ENCODE peak calls at places on chromosomes 1 and 21, in ten cellular contexts. Z is fibroblast of pulmonary artery, J is AG09319, P is AG04450, F is fibroblast of mammary gland, U is heart left ventricle, Y is HL-60, H is right atrium auricular region, M is adrenal gland, B is astrocyte. K is an unnamed sample.

GRCh38 chr1:2056955-2057590 is 6.9 kb downstream of the PRKCZ start:
- DNase-seq in J (no peak), B (no peak), F (no peak), Y (no peak), Z (no peak), H (no peak), P (no peak), U (no peak), M (no peak), K (no peak)

GRCh38 chr1:32695098-32695904 is 7.3 kb downstream of the SYNC start:
- DNase-seq in Y (peak), J (peak), M (no peak), P (no peak), H (peak), Z (peak), B (peak), F (peak), U (peak), K (peak)

GRCh38 chr1:18505666-18506065 is 24.9 kb downstream of the KLHDC7A start:
- DNase-seq in Z (no peak), F (no peak), Y (no peak), J (no peak), B (no peak), U (no peak), H (no peak), M (no peak), P (no peak), K (no peak)

GRCh38 chr21:43925096-43925481 is 60.1 kb downstream of the AGPAT3 start:
- DNase-seq in H (no peak), P (no peak), U (no peak), J (no peak), M (no peak), Z (no peak), B (no peak), F (no peak), Y (no peak), K (no peak)

GRCh38 chr1:94807742-94808491 is 12.2 kb upstream of the SLC44A3 start:
- DNase-seq in Y (peak), J (no peak), U (no peak), Z (no peak), M (peak), F (no peak), B (no peak), H (no peak), P (no peak), K (no peak)

GRCh38 chr1:1021010-1021845 is 1.3 kb downstream of the AGRN start:
- DNase-seq in F (peak), H (no peak), Y (no peak), J (no peak), M (no peak), Z (peak), U (peak), B (peak), P (peak), K (peak)

GRCh38 chr1:119797137-119797536 is 14.1 kb downstream of the REG4 start:
- DNase-seq in H (no peak), J (no peak), P (no peak), F (no peak), Y (no peak), Z (no peak), U (no peak), B (no peak), M (no peak), K (no peak)

GRCh38 chr1:67609942-67610341 is 75.1 kb upstream of the GADD45A start:
- DNase-seq in B (no peak), U (no peak), Y (no peak), Z (no peak), F (no peak), M (no peak), P (no peak), J (no peak), H (no peak), K (no peak)

GRCh38 chr1:40802078-40803075 is 18.8 kb downstream of the KCNQ4 start:
- DNase-seq in Z (peak), Y (peak), P (peak), U (peak), H (peak), J (peak), F (peak), M (peak), B (peak), K (peak)

GRCh38 chr1:226820935-226821718 is 49.3 kb upstream of the PSEN2 start:
- DNase-seq in H (peak), M (peak), F (peak), Z (peak), J (peak), B (peak), P (peak), U (peak), Y (no peak), K (peak)

GRCh38 chr1:103948526-103948925 is 198.8 kb downstream of the AMY1C start:
- DNase-seq in F (peak), P (no peak), Z (peak), Y (no peak), M (no peak), H (no peak), U (no peak), B (no peak), J (no peak), K (no peak)
- TF ChIP-seq CTCF in F (no peak), P (peak), Z (no peak), Y (no peak), M (peak), H (no peak), U (no peak), B (peak), J (no peak), K (no peak)

DNA sequence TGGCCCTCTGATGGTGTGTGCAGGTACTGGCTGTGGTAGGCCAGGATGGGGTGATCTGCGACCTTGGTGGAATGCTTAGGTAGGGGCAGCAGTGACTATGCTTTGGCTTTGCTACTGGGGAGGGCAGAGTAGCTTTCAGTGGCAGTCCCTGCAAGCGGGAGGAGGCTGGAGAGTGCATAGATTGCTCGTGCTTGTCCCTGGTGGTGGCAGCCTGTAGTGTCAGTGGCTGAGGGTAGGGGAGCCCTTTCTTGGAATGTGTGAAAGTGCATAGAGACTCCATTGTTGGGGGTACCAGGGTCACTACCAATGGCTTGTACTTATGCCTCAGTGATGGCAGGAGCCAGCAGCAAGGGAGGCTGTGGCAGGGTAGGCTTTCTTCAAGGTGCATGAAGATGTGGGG is 582.6 kb downstream of the MRPL39 start:
- DNase-seq in Y (no peak), Z (no peak), F (no peak), B (no peak), M (no peak), H (no peak), J (no peak), U (no peak), P (no peak), K (no peak)
- TF ChIP-seq CTCF in Y (no peak), Z (no peak), F (no peak), B (no peak), M (no peak), H (no peak), J (no peak), U (no peak), P (no peak), K (no peak)

GRCh38 chr1:160168609-160169369 is 17.4 kb downstream of the ATP1A4 start:
- DNase-seq in B (peak), U (no peak), P (no peak), M (no peak), H (no peak), Z (no peak), F (peak), Y (no peak), J (no peak), K (peak)
- TF ChIP-seq CTCF in B (no peak), U (no peak), P (no peak), M (no peak), H (no peak), Z (no peak), F (no peak), Y (no peak), J (no peak), K (no peak)

GRCh38 chr1:100750002-100750885 is 30.7 kb downstream of the VCAM1 start:
- DNase-seq in Y (no peak), B (no peak), M (no peak), H (no peak), Z (no peak), J (no peak), U (no peak), P (no peak), F (no peak), K (no peak)
- TF ChIP-seq CTCF in Y (no peak), B (no peak), M (no peak), H (no peak), Z (no peak), J (no peak), U (no peak), P (no peak), F (no peak), K (no peak)

GRCh38 chr1:63622847-63623566 is 29.8 kb downstream of the PGM1 start:
- DNase-seq in M (no peak), Y (no peak), Z (no peak), J (no peak), F (no peak), B (no peak), P (no peak), H (no peak), U (no peak), K (no peak)

GRCh38 chr1:63626222-63626621 is 33.0 kb downstream of the PGM1 start:
- DNase-seq in Z (peak), J (no peak), H (no peak), F (peak), Y (no peak), B (no peak), M (no peak), P (no peak), U (no peak), K (no peak)

GRCh38 chr1:63621698-63622097 is 28.5 kb downstream of the PGM1 start:
- DNase-seq in Y (no peak), F (peak), P (no peak), B (peak), J (no peak), M (no peak), H (no peak), Z (peak), U (peak), K (peak)

GRCh38 chr1:63624911-63625310 is 31.7 kb downstream of the PGM1 start:
- DNase-seq in Z (peak), F (no peak), P (no peak), J (no peak), H (no peak), U (no peak), Y (no peak), B (peak), M (no peak), K (peak)

GRCh38 chr1:63623952-63624351 is 30.7 kb downstream of the PGM1 start:
- DNase-seq in P (no peak), F (no peak), Z (no peak), J (no peak), H (no peak), M (no peak), U (no peak), B (no peak), Y (no peak), K (no peak)
- TF ChIP-seq CTCF in P (no peak), F (no peak), Z (no peak), J (no peak), H (no peak), M (no peak), U (no peak), B (no peak), Y (no peak), K (no peak)

DNA sequence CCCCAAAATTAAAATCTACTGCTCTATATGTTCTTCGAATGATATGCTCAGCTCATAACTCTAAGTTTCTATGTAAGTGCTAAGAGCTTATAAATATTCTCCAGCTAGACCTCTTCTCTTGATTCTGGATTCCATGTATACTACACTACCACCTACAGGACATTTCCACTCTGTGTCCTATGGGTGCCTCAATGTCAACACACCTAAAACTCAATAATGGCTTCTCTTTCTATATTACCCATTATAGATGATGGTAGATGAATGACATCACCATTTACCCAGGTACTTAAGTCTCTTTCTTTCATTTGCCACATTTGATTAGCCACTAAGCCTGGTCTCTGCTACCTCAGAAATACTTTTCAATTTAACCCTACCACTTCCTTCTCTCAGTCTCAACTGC is 41.3 kb downstream of the TBX19 start:
- DNase-seq in H (no peak), Y (peak), B (no peak), U (no peak), P (no peak), F (peak), Z (peak), J (no peak), M (no peak), K (peak)
- TF ChIP-seq CTCF in H (peak), Y (no peak), B (peak), U (peak), P (peak), F (peak), Z (peak), J (peak), M (no peak), K (peak)

DNA sequence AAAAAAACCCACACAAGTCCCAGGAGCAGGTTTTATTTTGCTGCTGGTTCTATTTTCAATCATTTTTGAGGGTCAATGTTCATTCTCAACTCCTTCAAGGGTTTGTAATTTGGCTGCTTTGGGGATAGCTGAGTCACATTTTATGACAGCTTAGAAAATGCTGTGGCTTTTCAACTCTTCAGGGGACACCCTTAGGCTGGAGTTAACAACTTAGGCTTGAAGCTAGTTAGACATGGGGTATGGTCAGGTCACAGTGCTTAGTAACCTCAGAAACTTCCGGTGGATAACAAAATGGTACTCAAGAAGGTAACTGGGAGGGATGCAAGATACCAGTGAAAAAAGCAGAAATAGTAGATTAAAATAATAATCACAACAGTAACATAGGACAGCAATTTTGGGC is 308.8 kb downstream of the HHIPL2 start:
- DNase-seq in H (no peak), F (no peak), J (no peak), Z (no peak), B (no peak), U (no peak), M (no peak), Y (no peak), P (no peak), K (no peak)
- TF ChIP-seq CTCF in H (no peak), F (no peak), J (no peak), Z (no peak), B (no peak), U (no peak), M (no peak), Y (no peak), P (no peak), K (no peak)